ENCODE peak calls at places on chromosomes 5 and 9, in six cellular contexts. G is CD8-positive, alpha-beta memory T cell; W is AG09309; H is uterus; D is ascending aorta; Q is choroid plexus epithelial cell. U is an unnamed sample.
A peak's percentile ranks its signal among the peaks of the same experiment; 100 is the strongest.

GRCh38 chr9:18256574-18256973 is 217.4 kb upstream of the ADAMTSL1 start:
- DNase-seq in H (no peak), W (no peak), G (no peak), Q (peak; percentile 58), D (no peak), U (no peak)

GRCh38 chr9:128081052-128081451 is 13.0 kb downstream of the SLC25A25 start:
- DNase-seq in D (no peak), W (peak; percentile 87), Q (peak; percentile 99), G (no peak), H (peak; percentile 78), U (peak; percentile 91)

GRCh38 chr5:69152731-69153130 is 14.2 kb upstream of the CCNB1 start:
- DNase-seq in H (no peak), W (no peak), D (no peak), G (no peak), Q (no peak), U (no peak)

GRCh38 chr5:67214713-67215591 is 18.4 kb upstream of the CD180 start:
- DNase-seq in H (no peak), D (no peak), Q (no peak), W (no peak), G (no peak), U (no peak)

GRCh38 chr9:85013703-85014102 is 344.2 kb downstream of the NTRK2 start:
- DNase-seq in W (no peak), H (no peak), D (no peak), G (no peak), Q (no peak), U (no peak)

GRCh38 chr9:134968011-134968822 is 50.5 kb upstream of the FCN1 start:
- DNase-seq in H (no peak), Q (peak; percentile 69), W (no peak), D (peak; percentile 52), G (no peak), U (peak; percentile 25)

GRCh38 chr5:151063136-151063544 is 17.7 kb downstream of the TNIP1 start:
- DNase-seq in D (no peak), H (peak; percentile 48), Q (peak; percentile 89), W (no peak), G (no peak), U (no peak)

GRCh38 chr9:34983209-34983608 is 6.3 kb upstream of the DNAJB5 start:
- DNase-seq in H (no peak), W (no peak), D (no peak), Q (no peak), G (no peak), U (no peak)

GRCh38 chr5:40413747-40414146 is 266.0 kb upstream of the PTGER4 start:
- DNase-seq in H (no peak), Q (peak; percentile 78), G (no peak), W (no peak), D (no peak), U (no peak)

GRCh38 chr5:136382791-136383190 is 17.4 kb upstream of the TRPC7 start:
- DNase-seq in W (no peak), D (no peak), G (no peak), Q (no peak), H (no peak), U (no peak)

GRCh38 chr5:115126303-115126702 is 43.4 kb downstream of the TRIM36 start:
- DNase-seq in G (no peak), D (no peak), H (no peak), Q (no peak), W (no peak), U (no peak)

GRCh38 chr9:136109351-136110081 is 9.2 kb downstream of the TMEM250 start:
- DNase-seq in W (peak; percentile 51), D (peak; percentile 98), Q (peak; percentile 85), H (peak; percentile 94), G (peak; percentile 95), U (peak; percentile 74)

GRCh38 chr5:149348463-149348862 is 3.2 kb downstream of the GRPEL2 start:
- DNase-seq in Q (no peak), W (no peak), H (no peak), D (no peak), G (no peak), U (no peak)

GRCh38 chr9:133488686-133489252 is 9.9 kb upstream of the SLC2A6 start:
- DNase-seq in Q (no peak), H (no peak), W (no peak), G (peak; percentile 17), D (no peak), U (no peak)

GRCh38 chr9:16671591-16672137 is 198.8 kb downstream of the BNC2 start:
- DNase-seq in H (no peak), W (peak; percentile 38), G (no peak), D (no peak), Q (peak; percentile 85), U (peak; percentile 95)

GRCh38 chr9:97506787-97507186 is 5.3 kb downstream of the TMOD1 start:
- DNase-seq in D (no peak), Q (no peak), G (no peak), H (no peak), W (no peak), U (no peak)

GRCh38 chr5:141822134-141822533 is 56.1 kb downstream of the PCDH1 start:
- DNase-seq in G (no peak), Q (peak; percentile 42), H (no peak), W (no peak), D (no peak), U (peak; percentile 44)

GRCh38 chr5:12794476-12795332 is 890.5 kb upstream of the CTNND2 start:
- DNase-seq in G (no peak), H (no peak), Q (no peak), D (no peak), W (no peak), U (no peak)

GRCh38 chr5:135233477-135233876 is 165.6 kb downstream of the MACROH2A1 start:
- DNase-seq in G (no peak), D (no peak), Q (no peak), W (no peak), H (peak; percentile 11), U (no peak)
- H3K4me3 ChIP-seq in G (no peak overlapping the region), D (no peak overlapping the region), Q (no peak overlapping the region), W (no peak overlapping the region), H (no peak overlapping the region), U (no peak overlapping the region)

GRCh38 chr9:92807757-92808725 is 43.4 kb upstream of the BICD2 start:
- DNase-seq in D (no peak), W (no peak), Q (no peak), H (no peak), G (peak; percentile 51), U (no peak)
- H3K4me3 ChIP-seq in D (peak overlapping the region; percentile 45), W (no peak overlapping the region), Q (no peak overlapping the region), H (no peak overlapping the region), G (peak overlapping the region; percentile 28), U (no peak overlapping the region)

GRCh38 chr9:129347323-129348120 is 169.5 kb upstream of the IER5L start:
- DNase-seq in D (no peak), H (no peak), W (peak; percentile 58), Q (peak; percentile 80), G (no peak), U (no peak)
- H3K4me3 ChIP-seq in D (no peak overlapping the region), H (no peak overlapping the region), W (no peak overlapping the region), Q (no peak overlapping the region), G (no peak overlapping the region), U (no peak overlapping the region)

GRCh38 chr5:134007581-134008256 is 2.9 kb upstream of the VDAC1 start:
- DNase-seq in W (no peak), G (no peak), H (no peak), Q (peak; percentile 39), D (no peak), U (no peak)

GRCh38 chr5:134003957-134004625 is 684 bp downstream of the VDAC1 start:
- DNase-seq in G (peak; percentile 57), Q (peak; percentile 56), W (no peak), H (peak; percentile 65), D (peak; percentile 78), U (no peak)

GRCh38 chr5:134004626-134005414 is at the start of gene VDAC1:
- DNase-seq in D (peak; percentile 91), W (peak; percentile 75), G (peak; percentile 93), H (peak; percentile 84), Q (peak; percentile 86), U (peak; percentile 73)

GRCh38 chr5:134005415-134006118 is 792 bp upstream of the VDAC1 start:
- DNase-seq in W (no peak), Q (peak; percentile 18), H (peak; percentile 42), D (peak; percentile 70), G (peak; percentile 49), U (no peak)

GRCh38 chr5:134006119-134006514 is 1.3 kb upstream of the VDAC1 start:
- DNase-seq in W (no peak), D (no peak), Q (no peak), G (no peak), H (no peak), U (no peak)
- H3K4me3 ChIP-seq in W (peak overlapping the region; percentile 75), D (peak overlapping the region; percentile 97), Q (peak overlapping the region; percentile 85), G (no peak overlapping the region), H (no peak overlapping the region), U (peak overlapping the region; percentile 69)

GRCh38 chr9:122291458-122291857 is 26.8 kb downstream of the MRRF start:
- DNase-seq in H (no peak), W (no peak), G (no peak), D (no peak), Q (no peak), U (no peak)

GRCh38 chr9:122287214-122287613 is 22.5 kb downstream of the MRRF start:
- DNase-seq in G (no peak), D (no peak), Q (no peak), W (no peak), H (no peak), U (no peak)

GRCh38 chr9:122281368-122281767 is 16.7 kb downstream of the MRRF start:
- DNase-seq in Q (peak; percentile 26), H (no peak), G (no peak), W (no peak), D (no peak), U (no peak)

GRCh38 chr9:122286764-122287163 is 22.1 kb downstream of the MRRF start:
- DNase-seq in Q (no peak), G (no peak), W (no peak), D (no peak), H (no peak), U (no peak)
- H3K4me3 ChIP-seq in Q (no peak overlapping the region), G (no peak overlapping the region), W (no peak overlapping the region), D (no peak overlapping the region), H (no peak overlapping the region), U (no peak overlapping the region)

GRCh38 chr5:55411881-55412280 is 104.1 kb downstream of the MTREX start:
- DNase-seq in Q (no peak), G (no peak), H (no peak), D (no peak), W (no peak), U (no peak)

GRCh38 chr5:55418994-55419991 is 111.5 kb downstream of the MTREX start:
- DNase-seq in D (no peak), W (peak; percentile 44), H (no peak), Q (peak; percentile 81), G (no peak), U (no peak)

GRCh38 chr5:55416306-55416705 is 108.5 kb downstream of the MTREX start:
- DNase-seq in D (no peak), G (no peak), W (no peak), H (no peak), Q (no peak), U (no peak)

GRCh38 chr5:55413644-55414043 is 105.9 kb downstream of the MTREX start:
- DNase-seq in Q (no peak), D (no peak), G (no peak), H (no peak), W (no peak), U (no peak)

DNA sequence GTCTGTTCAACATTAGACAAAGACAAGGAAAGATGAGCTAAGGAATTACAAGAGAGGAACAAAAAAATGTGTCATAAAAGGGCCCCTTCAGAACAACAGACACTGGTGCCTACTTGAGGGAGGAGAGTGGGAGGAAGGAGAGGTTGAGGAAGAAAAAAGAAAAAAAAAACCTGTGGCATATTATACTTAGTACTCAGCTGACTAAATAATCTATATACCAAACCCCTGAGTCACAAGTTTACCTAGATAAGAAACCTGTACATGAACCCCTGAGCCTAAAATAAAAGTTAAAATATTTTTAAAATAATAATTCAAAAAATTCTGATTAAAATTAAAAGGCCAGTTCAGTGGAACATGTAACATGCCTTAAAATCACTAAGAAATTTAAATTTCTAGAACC is 107.3 kb downstream of the MTREX start:
- DNase-seq in D (no peak), Q (no peak), H (no peak), W (no peak), G (no peak), U (no peak)
- H3K4me3 ChIP-seq in D (no peak overlapping the region), Q (no peak overlapping the region), H (no peak overlapping the region), W (no peak overlapping the region), G (no peak overlapping the region), U (no peak overlapping the region)

U was measured in skeletal muscle cell.